ENCODE peak calls at places on chromosomes 4 and X, in six cellular contexts. D is mammary epithelial cell, U is psoas muscle, E is thyroid gland, S is cardiac muscle cell, L is A549. V is an unnamed sample.

GRCh38 chrX:386768-387575 is at the start of gene PPP2R3B:
- DNase-seq in D (peak; percentile 96), U (peak; percentile 100), E (peak; percentile 98), S (peak; percentile 98), L (peak; percentile 99), V (peak; percentile 91)

GRCh38 chr4:145883173-145883572 is 55.5 kb downstream of the ZNF827 start:
- DNase-seq in D (no peak), U (no peak), E (no peak), S (no peak), L (no peak), V (no peak)

GRCh38 chr4:6944311-6945051 is 34.9 kb downstream of the TBC1D14 start:
- DNase-seq in D (no peak), U (no peak), E (no peak), S (no peak), L (no peak), V (no peak)

GRCh38 chr4:21470531-21470930 is 478.0 kb downstream of the KCNIP4 start:
- DNase-seq in D (peak; percentile 71), U (no peak), E (no peak), S (no peak), L (no peak), V (peak; percentile 54)

GRCh38 chrX:119682019-119682989 is 10.7 kb downstream of the SEPTIN6 start:
- DNase-seq in D (no peak), U (no peak), E (no peak), S (no peak), L (no peak), V (no peak)

GRCh38 chrX:152899111-152899873 is 1.4 kb downstream of the ZNF185 start:
- DNase-seq in D (no peak), U (no peak), E (no peak), S (no peak), L (no peak), V (no peak)

GRCh38 chr4:16616981-16617380 is 281.5 kb downstream of the LDB2 start:
- DNase-seq in D (no peak), U (no peak), E (no peak), S (no peak), L (no peak), V (no peak)

GRCh38 chrX:10534611-10535010 is 85.8 kb downstream of the MID1 start:
- DNase-seq in D (no peak), U (no peak), E (no peak), S (no peak), L (no peak), V (no peak)

GRCh38 chrX:13499736-13500135 is 69.7 kb upstream of the EGFL6 start:
- DNase-seq in D (no peak), U (no peak), E (no peak), S (no peak), L (no peak), V (no peak)

GRCh38 chr4:86432552-86433134 is 72.8 kb upstream of the MAPK10 start:
- DNase-seq in D (no peak), U (no peak), E (no peak), S (no peak), L (no peak), V (no peak)

GRCh38 chr4:52051213-52051614 is at the start of gene SPATA18:
- DNase-seq in D (peak; percentile 41), U (peak; percentile 57), E (no peak), S (peak; percentile 43), L (peak; percentile 19), V (peak; percentile 20)

GRCh38 chrX:138925330-138925729 is 213.8 kb upstream of the FGF13 start:
- DNase-seq in D (peak; percentile 81), U (peak; percentile 49), E (no peak), S (no peak), L (no peak), V (peak; percentile 77)

GRCh38 chr4:126977306-126977705 is 655.5 kb upstream of the INTU start:
- DNase-seq in D (no peak), U (no peak), E (no peak), S (peak; percentile 68), L (no peak), V (no peak)

GRCh38 chrX:11296051-11296450 is 2.8 kb downstream of the AMELX start:
- DNase-seq in D (no peak), U (no peak), E (no peak), S (no peak), L (no peak), V (no peak)

GRCh38 chr4:120869511-120870278 is 52.8 kb downstream of the PRDM5 start:
- DNase-seq in D (no peak), U (no peak), E (no peak), S (no peak), L (no peak), V (no peak)

GRCh38 chrX:10620121-10620699 is at the start of gene MID1:
- DNase-seq in D (peak; percentile 79), U (peak; percentile 66), E (peak; percentile 79), S (peak; percentile 87), L (peak; percentile 68), V (peak; percentile 69)

GRCh38 chrX:132592880-132593279 is 104.0 kb upstream of the MBNL3 start:
- DNase-seq in D (no peak), U (no peak), E (peak; percentile 2), S (peak; percentile 49), L (no peak), V (no peak)

GRCh38 chrX:151699746-151700145 is 4.5 kb downstream of the PRRG3 start:
- DNase-seq in D (no peak), U (no peak), E (no peak), S (no peak), L (no peak), V (no peak)

GRCh38 chr4:77927991-77928925 is 65.6 kb downstream of the MRPL1 start:
- DNase-seq in D (peak; percentile 81), U (no peak), E (no peak), S (no peak), L (no peak), V (peak; percentile 61)

GRCh38 chrX:111467896-111468295 is 43.5 kb upstream of the SERTM2 start:
- DNase-seq in D (no peak), U (peak; percentile 60), E (peak; percentile 70), S (peak; percentile 52), L (no peak), V (no peak)

GRCh38 chr4:21947768-21948346 is 715 bp downstream of the KCNIP4 start:
- DNase-seq in D (no peak), U (no peak), E (no peak), S (no peak), L (no peak), V (no peak)

GRCh38 chr4:56698329-56698728 is 17.2 kb upstream of the HOPX start:
- DNase-seq in D (no peak), U (no peak), E (peak; percentile 82), S (peak; percentile 85), L (no peak), V (no peak)

GRCh38 chr4:108152980-108153379 is 15.8 kb downstream of the LEF1 start:
- DNase-seq in D (peak; percentile 7), U (no peak), E (no peak), S (no peak), L (no peak), V (no peak)
- H3K4me1 ChIP-seq in D (no peaks in the 10 kb centered on the region), U (no peaks in the 10 kb centered on the region), E (no peaks in the 10 kb centered on the region), S (peaks cover 26% of the 10 kb centered on the region), L (no peaks in the 10 kb centered on the region), V (peaks cover 5% of the 10 kb centered on the region)

GRCh38 chr4:74433043-74433442 is 11.9 kb upstream of the AREG start:
- DNase-seq in D (no peak), U (no peak), E (no peak), S (no peak), L (no peak), V (peak; percentile 96)

GRCh38 chr4:74435296-74435695 is 9.6 kb upstream of the AREG start:
- DNase-seq in D (no peak), U (no peak), E (no peak), S (no peak), L (no peak), V (no peak)

GRCh38 chr4:74433541-74434172 is 11.3 kb upstream of the AREG start:
- DNase-seq in D (no peak), U (no peak), E (no peak), S (no peak), L (no peak), V (no peak)

GRCh38 chr4:74428278-74428677 is 16.7 kb upstream of the AREG start:
- DNase-seq in D (peak; percentile 89), U (no peak), E (no peak), S (no peak), L (no peak), V (peak; percentile 85)

DNA sequence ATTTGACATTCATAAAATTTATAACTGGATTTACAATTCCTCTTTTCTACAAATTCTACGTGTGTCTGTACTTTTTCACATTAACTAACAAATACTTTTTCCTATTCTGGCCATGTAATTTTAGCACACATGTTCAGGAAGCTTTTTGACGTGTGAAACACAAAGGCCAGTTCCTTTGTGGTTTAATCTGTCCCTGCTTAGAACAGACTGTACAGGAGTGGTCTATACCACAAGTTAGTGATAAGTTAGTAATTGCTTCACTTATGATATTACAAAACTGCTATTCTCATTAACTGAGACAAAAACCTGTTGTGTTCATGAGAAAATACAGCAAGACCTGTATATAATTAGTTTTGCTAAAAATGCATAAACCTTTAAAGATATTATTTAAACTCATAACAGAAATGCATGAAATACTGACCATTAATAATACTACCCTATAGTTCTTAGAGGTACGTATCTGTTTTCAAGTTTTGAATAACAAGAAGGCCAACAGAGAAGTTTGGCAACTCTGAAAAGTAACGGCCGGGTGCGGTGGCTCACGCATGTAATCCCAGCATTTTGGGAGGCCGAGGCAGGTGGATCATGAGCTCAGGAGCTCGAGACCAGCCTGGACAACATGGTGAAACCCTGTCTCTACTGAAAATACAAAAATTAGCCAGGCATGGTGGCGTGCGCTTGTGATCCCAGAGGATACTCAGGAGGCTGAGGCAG is 13.7 kb upstream of the AREG start:
- DNase-seq in D (peak; percentile 77), U (no peak), E (no peak), S (peak; percentile 17), L (no peak), V (no peak)
- H3K27ac ChIP-seq in D (peak overlapping the region; percentile 95), U (no peak overlapping the region), E (no peak overlapping the region), S (no peak overlapping the region), L (no peak overlapping the region), V (peak overlapping the region; percentile 73)

DNA sequence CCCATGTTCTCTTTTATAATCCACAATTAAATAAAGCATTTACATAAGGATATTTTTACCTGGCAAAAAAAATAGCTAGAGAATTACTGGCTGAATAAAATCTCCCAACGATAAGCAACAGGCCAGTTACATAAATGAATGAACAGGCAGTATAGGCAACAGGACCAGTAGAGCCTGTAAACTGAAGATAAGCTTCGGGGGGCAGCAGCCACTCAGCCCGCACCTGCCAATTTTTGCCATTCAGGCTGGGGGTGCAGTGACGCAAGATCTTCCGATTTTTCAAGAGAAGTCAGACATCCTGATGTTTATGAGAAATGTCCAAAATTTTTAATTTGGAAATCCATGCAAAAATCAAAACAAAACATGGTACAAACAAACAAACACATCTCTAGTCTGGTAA is 49.0 kb upstream of the CDKN2AIP start:
- DNase-seq in D (no peak), U (no peak), E (no peak), S (no peak), L (no peak), V (no peak)
- H3K4me1 ChIP-seq in D (peaks cover 9% of the 10 kb centered on the region), U (peaks cover 3% of the 10 kb centered on the region), E (peaks cover 5% of the 10 kb centered on the region), S (peaks cover 7% of the 10 kb centered on the region), L (peaks cover 4% of the 10 kb centered on the region), V (no peaks in the 10 kb centered on the region)

DNA sequence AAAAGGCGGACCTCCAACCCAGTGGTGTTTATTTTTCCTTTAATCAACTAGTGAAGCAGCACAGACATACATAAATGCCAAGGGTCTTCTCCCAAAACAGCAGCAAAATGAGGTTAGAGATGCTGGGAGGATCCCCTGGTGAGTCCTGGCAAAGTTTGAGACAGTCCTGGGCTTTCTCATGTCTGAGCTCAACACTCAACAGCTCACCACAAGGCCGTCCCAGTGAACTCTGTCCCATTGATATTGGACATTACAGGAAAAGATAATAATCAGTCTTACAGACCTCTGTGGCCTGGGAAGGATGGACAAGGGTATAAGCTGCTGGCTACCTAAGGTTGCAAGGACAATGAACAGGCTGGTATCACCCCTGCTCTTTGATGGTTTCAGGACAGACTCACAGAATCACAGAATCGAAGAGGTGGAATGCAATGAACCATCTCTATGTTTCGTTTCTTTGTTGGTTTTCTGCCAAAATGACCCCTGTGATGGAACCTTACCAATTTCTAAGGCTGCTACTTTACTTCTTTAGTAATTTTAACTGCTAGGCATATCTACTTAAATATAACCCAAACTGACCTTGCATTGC is 551.8 kb downstream of the RAB28 start:
- DNase-seq in D (no peak), U (no peak), E (no peak), S (no peak), L (no peak), V (no peak)
- H3K27ac ChIP-seq in D (no peak overlapping the region), U (no peak overlapping the region), E (no peak overlapping the region), S (no peak overlapping the region), L (no peak overlapping the region), V (no peak overlapping the region)

V was measured in foreskin keratinocyte.